ENCODE peak calls at places on chromosomes 4 and X, in eight cellular contexts. M, P, L, G, J, B, Z and X are unnamed samples.

GRCh38 chrX:71617742-71618141 is 569 bp downstream of the CXCR3 start:
- DNase-seq in Z (no peak), L (no peak), G (no peak), M (no peak), B (no peak), J (no peak), P (no peak), X (no peak)

GRCh38 chr4:94307231-94307840 is 35.3 kb downstream of the HPGDS start:
- DNase-seq in L (no peak), G (no peak), P (no peak), M (no peak), J (no peak), B (no peak), Z (no peak), X (no peak)

GRCh38 chr4:131248314-131248713 is 1900.8 kb upstream of the PCDH10 start:
- DNase-seq in J (no peak), P (no peak), B (no peak), G (no peak), Z (no peak), L (no peak), M (no peak), X (no peak)

GRCh38 chr4:128707864-128708263 is 101.6 kb upstream of the JADE1 start:
- DNase-seq in B (no peak), G (no peak), L (no peak), J (no peak), P (peak; percentile 25), Z (no peak), M (no peak), X (no peak)

GRCh38 chrX:110454336-110454735 is 95.7 kb downstream of the RTL9 start:
- DNase-seq in L (no peak), J (no peak), M (no peak), P (no peak), Z (no peak), B (no peak), G (no peak), X (no peak)

GRCh38 chr4:14379148-14379547 is 623.1 kb upstream of the CPEB2 start:
- DNase-seq in J (peak; percentile 5), L (no peak), B (no peak), P (no peak), G (no peak), Z (no peak), M (no peak), X (no peak)

GRCh38 chr4:132344924-132345828 is 803.9 kb upstream of the PCDH10 start:
- DNase-seq in G (no peak), L (no peak), Z (no peak), B (no peak), P (no peak), J (no peak), M (no peak), X (peak; percentile 41)

GRCh38 chr4:169099775-169100180 is 89.7 kb upstream of the CBR4 start:
- DNase-seq in G (peak; percentile 71), P (peak; percentile 72), Z (no peak), B (no peak), J (no peak), L (no peak), M (no peak), X (no peak)

GRCh38 chr4:78532046-78532445 is 19.5 kb upstream of the ANXA3 start:
- DNase-seq in B (no peak), L (no peak), J (no peak), Z (no peak), G (no peak), M (no peak), P (no peak), X (no peak)

GRCh38 chr4:77332696-77333270 is 175.8 kb downstream of the CCNG2 start:
- DNase-seq in M (no peak), Z (no peak), L (no peak), B (no peak), G (no peak), J (peak; percentile 13), P (no peak), X (no peak)

GRCh38 chr4:53693408-53693807 is 102.1 kb upstream of the LNX1 start:
- DNase-seq in L (no peak), G (no peak), B (no peak), P (peak; percentile 38), Z (no peak), M (no peak), J (no peak), X (no peak)

GRCh38 chrX:147565239-147565638 is 346.5 kb upstream of the FMR1 start:
- DNase-seq in L (no peak), Z (no peak), J (no peak), P (no peak), B (no peak), M (no peak), G (no peak), X (no peak)

GRCh38 chr4:152679414-152680281 is at the start of gene TMEM154:
- DNase-seq in L (peak; percentile 58), B (peak; percentile 67), Z (no peak), G (peak; percentile 78), P (peak; percentile 53), J (peak; percentile 80), M (peak; percentile 68), X (peak; percentile 88)

GRCh38 chr4:20662851-20663250 is 37.4 kb upstream of the PACRGL start:
- DNase-seq in L (no peak), P (peak; percentile 4), M (no peak), J (no peak), Z (no peak), B (no peak), G (no peak), X (no peak)

GRCh38 chrX:106726485-106727437 is at the start of gene RNF128:
- DNase-seq in Z (no peak), P (peak; percentile 26), L (no peak), J (peak; percentile 83), G (peak; percentile 1), B (peak; percentile 72), M (peak; percentile 76), X (peak; percentile 78)

GRCh38 chr4:88138561-88138960 is 19.9 kb downstream of the ABCG2 start:
- DNase-seq in L (no peak), G (no peak), M (no peak), Z (no peak), P (peak; percentile 91), B (no peak), J (no peak), X (no peak)

GRCh38 chr4:161404346-161405110 is 759.3 kb downstream of the FSTL5 start:
- DNase-seq in P (no peak), G (no peak), J (no peak), B (no peak), M (no peak), Z (no peak), L (no peak), X (no peak)

GRCh38 chr4:57475424-57475823 is 365.2 kb upstream of the IGFBP7 start:
- DNase-seq in J (no peak), G (no peak), L (no peak), B (no peak), P (no peak), M (no peak), Z (no peak), X (no peak)

DNA sequence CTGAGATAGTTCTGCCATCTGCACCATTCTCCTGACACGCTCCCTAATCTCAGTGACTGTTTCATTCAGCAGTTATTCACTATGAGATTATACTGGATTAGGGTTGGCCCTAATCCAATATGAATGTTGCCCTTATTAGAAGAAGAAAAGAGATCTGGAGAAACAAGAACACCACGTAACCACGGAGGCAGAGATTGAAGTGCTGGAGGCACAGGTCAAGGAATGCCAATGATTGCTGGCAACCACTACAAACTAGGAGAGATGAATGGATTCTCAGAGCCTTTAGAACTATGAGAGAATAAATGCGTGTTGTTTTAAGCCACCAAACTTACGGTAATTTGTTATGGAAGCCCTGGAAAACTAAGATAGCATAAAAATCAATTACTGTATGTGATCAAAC is 7.3 kb downstream of the ACOX3 start:
- DNase-seq in B (no peak), L (no peak), Z (no peak), P (no peak), J (no peak), G (no peak), M (no peak), X (no peak)
- H3K4me1 ChIP-seq in B (peaks cover 19% of the 10 kb centered on the region), L (peaks cover 57% of the 10 kb centered on the region), Z (peaks cover 3% of the 10 kb centered on the region), P (peaks cover 7% of the 10 kb centered on the region), J (peaks cover 26% of the 10 kb centered on the region), G (no peaks in the 10 kb centered on the region), M (peaks cover 33% of the 10 kb centered on the region), X (peaks cover 7% of the 10 kb centered on the region)

GRCh38 chr4:1338752-1339414 is 8.1 kb upstream of the UVSSA start:
- DNase-seq in P (no peak), B (no peak), J (no peak), M (no peak), G (no peak), L (no peak), Z (no peak), X (peak; percentile 52)
- H3K9me3 ChIP-seq in P (peaks cover 18% of the 10 kb centered on the region), B (no peaks in the 10 kb centered on the region), J (no peaks in the 10 kb centered on the region), M (no peaks in the 10 kb centered on the region), G (no peaks in the 10 kb centered on the region), L (no peaks in the 10 kb centered on the region), Z (no peaks in the 10 kb centered on the region), X (no peaks in the 10 kb centered on the region)

GRCh38 chr4:37219251-37219650 is 25.3 kb upstream of the NWD2 start:
- DNase-seq in P (no peak), L (no peak), J (no peak), M (no peak), B (no peak), Z (no peak), G (no peak), X (no peak)

GRCh38 chr4:37225778-37226177 is 18.8 kb upstream of the NWD2 start:
- DNase-seq in G (no peak), J (no peak), B (no peak), M (no peak), L (no peak), P (no peak), Z (no peak), X (no peak)

GRCh38 chr4:37224832-37225231 is 19.7 kb upstream of the NWD2 start:
- DNase-seq in L (no peak), J (no peak), G (no peak), P (no peak), Z (no peak), B (no peak), M (no peak), X (no peak)

DNA sequence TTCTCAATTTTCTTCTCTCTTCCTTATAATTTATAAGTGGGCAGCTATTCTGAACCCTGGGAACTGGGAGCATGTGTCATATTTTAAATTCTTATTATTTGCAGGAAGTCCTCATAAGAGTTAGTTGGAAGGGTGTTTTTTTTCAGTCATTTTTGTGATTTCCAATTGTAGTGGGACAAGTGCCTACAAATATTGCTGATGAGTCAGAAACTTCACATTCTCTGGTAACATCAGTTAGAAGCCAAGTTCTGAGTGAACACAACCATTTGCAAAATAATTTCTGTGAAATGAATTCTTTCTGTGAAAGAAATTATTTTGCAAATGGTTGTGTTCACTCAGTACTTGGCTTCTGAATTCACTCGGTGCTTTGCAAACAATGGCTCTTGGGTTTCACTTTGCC is 20.8 kb upstream of the NWD2 start:
- DNase-seq in L (no peak), P (no peak), J (no peak), M (no peak), Z (no peak), G (no peak), B (no peak), X (no peak)
- TF ChIP-seq CTCF in L (no peak), P (no peak), J (no peak), M (no peak), Z (no peak), G (no peak), B (no peak), X (no peak)

DNA sequence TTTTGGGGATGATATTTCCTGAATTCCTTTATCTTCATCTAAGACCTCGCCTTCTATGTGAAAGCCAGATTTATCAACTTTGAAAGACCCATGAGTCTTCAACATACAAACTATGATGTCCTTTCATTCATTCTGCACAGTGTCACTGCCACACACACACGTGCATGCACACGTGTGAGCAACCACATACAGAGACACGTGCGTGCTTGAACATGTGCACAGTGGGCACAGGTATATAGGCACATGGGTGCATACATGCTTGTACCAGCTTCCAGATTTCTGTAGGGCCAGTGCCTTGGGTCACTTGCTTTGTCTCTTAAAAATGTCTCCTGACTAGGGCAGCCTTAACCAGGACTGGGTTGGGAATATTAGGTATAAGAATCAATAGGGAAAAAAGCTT is 49.1 kb upstream of the RBPJ start:
- DNase-seq in P (no peak), G (no peak), L (no peak), Z (no peak), M (no peak), J (no peak), B (no peak), X (no peak)
- H3K4me1 ChIP-seq in P (no peaks in the 10 kb centered on the region), G (no peaks in the 10 kb centered on the region), L (peaks cover 5% of the 10 kb centered on the region), Z (no peaks in the 10 kb centered on the region), M (no peaks in the 10 kb centered on the region), J (peaks cover 6% of the 10 kb centered on the region), B (no peaks in the 10 kb centered on the region), X (no peaks in the 10 kb centered on the region)